ENCODE peak calls at places on chromosomes 1 and 21, in seven cellular contexts. V is WTC11, A is lung, T is body of pancreas, P is IMR-90, S is endothelial cell of umbilical vein, U is BJ. R is an unnamed sample.

GRCh38 chr1:63779338-63779819 is 5.6 kb downstream of the ROR1 start:
- DNase-seq in V (no peak), A (no peak), T (no peak), P (peak), S (no peak), U (peak), R (no peak)

GRCh38 chr1:246032111-246032551 is 474.9 kb downstream of the SMYD3 start:
- DNase-seq in V (no peak), A (no peak), T (no peak), P (no peak), S (no peak), U (no peak), R (no peak)

GRCh38 chr1:227068883-227069282 is 128.8 kb downstream of the COQ8A start:
- DNase-seq in V (no peak), A (no peak), T (no peak), P (peak), S (no peak), U (no peak), R (no peak)

GRCh38 chr1:154999651-155000474 is 2.7 kb upstream of the ZBTB7B start:
- DNase-seq in V (peak), A (no peak), T (peak), P (no peak), S (peak), U (no peak), R (no peak)

GRCh38 chr1:192604979-192605620 is 29.5 kb downstream of the RGS1 start:
- DNase-seq in V (no peak), A (no peak), T (no peak), P (no peak), S (no peak), U (no peak), R (no peak)

GRCh38 chr1:82625562-82625961 is 824.8 kb downstream of the ADGRL2 start:
- DNase-seq in V (no peak), A (no peak), T (no peak), P (no peak), S (peak), U (no peak), R (no peak)

GRCh38 chr1:68213843-68214242 is 18.5 kb downstream of the WLS start:
- DNase-seq in V (no peak), A (peak), T (peak), P (peak), S (peak), U (no peak), R (no peak)

GRCh38 chr1:161128591-161129420 is 3.7 kb downstream of the DEDD start:
- DNase-seq in V (no peak), A (no peak), T (no peak), P (no peak), S (no peak), U (no peak), R (no peak)

GRCh38 chr1:41370756-41371420 is 9.7 kb downstream of the FOXO6 start:
- DNase-seq in V (no peak), A (no peak), T (no peak), P (no peak), S (no peak), U (no peak), R (no peak)

GRCh38 chr1:209038735-209039134 is 544.8 kb upstream of the CAMK1G start:
- DNase-seq in V (no peak), A (no peak), T (no peak), P (no peak), S (no peak), U (no peak), R (no peak)

GRCh38 chr1:91687452-91687851 is 186.8 kb downstream of the CDC7 start:
- DNase-seq in V (no peak), A (no peak), T (no peak), P (no peak), S (no peak), U (no peak), R (no peak)

GRCh38 chr1:63622847-63623566 is 29.8 kb downstream of the PGM1 start:
- DNase-seq in V (no peak), A (no peak), T (peak), P (no peak), S (no peak), U (no peak), R (no peak)

GRCh38 chr1:117093091-117093534 is 28.4 kb downstream of the TRIM45 start:
- DNase-seq in V (no peak), A (no peak), T (peak), P (peak), S (peak), U (peak), R (no peak)

GRCh38 chr1:228089520-228090380 is 7.2 kb downstream of the ARF1 start:
- DNase-seq in V (no peak), A (no peak), T (no peak), P (no peak), S (no peak), U (no peak), R (no peak)

GRCh38 chr1:175169305-175170018 is 23.1 kb downstream of the KIAA0040 start:
- DNase-seq in V (no peak), A (no peak), T (no peak), P (no peak), S (peak), U (no peak), R (no peak)

GRCh38 chr1:18413906-18414305 is 66.8 kb upstream of the KLHDC7A start:
- DNase-seq in V (no peak), A (no peak), T (no peak), P (no peak), S (no peak), U (no peak), R (no peak)

GRCh38 chr1:235056937-235057336 is 71.7 kb downstream of the TOMM20 start:
- DNase-seq in V (no peak), A (no peak), T (no peak), P (no peak), S (no peak), U (no peak), R (no peak)

GRCh38 chr1:235648407-235648907 is 1.1 kb downstream of the GNG4 start:
- DNase-seq in V (no peak), A (no peak), T (peak), P (no peak), S (peak), U (no peak), R (peak)

GRCh38 chr1:1227386-1227785 is 4.4 kb downstream of the SDF4 start:
- DNase-seq in V (no peak), A (no peak), T (no peak), P (no peak), S (no peak), U (no peak), R (no peak)

GRCh38 chr1:39927538-39927937 is 25.8 kb upstream of the MYCL start:
- DNase-seq in V (no peak), A (no peak), T (peak), P (no peak), S (no peak), U (no peak), R (no peak)

GRCh38 chr1:3319874-3320245 is 134.6 kb upstream of the ARHGEF16 start:
- DNase-seq in V (peak), A (peak), T (peak), P (peak), S (peak), U (no peak), R (no peak)

GRCh38 chr1:7770939-7771672 is at the start of gene VAMP3:
- DNase-seq in V (peak), A (peak), T (peak), P (peak), S (peak), U (no peak), R (peak)

GRCh38 chr1:243851129-243851756 is 1.2 kb upstream of the AKT3 start:
- DNase-seq in V (no peak), A (peak), T (peak), P (peak), S (no peak), U (no peak), R (no peak)

GRCh38 chr1:175195798-175196197 is 3.2 kb upstream of the KIAA0040 start:
- DNase-seq in V (no peak), A (no peak), T (no peak), P (no peak), S (no peak), U (no peak), R (no peak)

GRCh38 chr1:11878081-11878890 is 19.5 kb upstream of the NPPB start:
- DNase-seq in V (no peak), A (no peak), T (no peak), P (no peak), S (no peak), U (no peak), R (no peak)

GRCh38 chr1:74343191-74343590 is 108.0 kb downstream of the TNNI3K start:
- DNase-seq in V (peak), A (no peak), T (peak), P (peak), S (no peak), U (no peak), R (no peak)

GRCh38 chr1:36982708-36983107 is 51.6 kb downstream of the GRIK3 start:
- DNase-seq in V (peak), A (no peak), T (no peak), P (no peak), S (no peak), U (no peak), R (no peak)

GRCh38 chr1:230083053-230083452 is 16.0 kb downstream of the GALNT2 start:
- DNase-seq in V (no peak), A (no peak), T (no peak), P (no peak), S (no peak), U (no peak), R (no peak)

GRCh38 chr1:94227624-94228023 is 9.8 kb downstream of the ARHGAP29 start:
- DNase-seq in V (no peak), A (no peak), T (no peak), P (no peak), S (no peak), U (no peak), R (no peak)

GRCh38 chr1:34143984-34144383 is 21.0 kb downstream of the CSMD2 start:
- DNase-seq in V (no peak), A (no peak), T (no peak), P (no peak), S (no peak), U (no peak), R (no peak)

GRCh38 chr21:44029460-44030087 is 17.5 kb downstream of the TRAPPC10 start:
- DNase-seq in V (no peak), A (no peak), T (no peak), P (no peak), S (no peak), U (no peak), R (no peak)

GRCh38 chr1:195763907-195764183 is 844.4 kb downstream of the KCNT2 start:
- DNase-seq in V (no peak), A (no peak), T (no peak), P (peak), S (no peak), U (no peak), R (no peak)

GRCh38 chr1:17632106-17632505 is 92.6 kb downstream of the ARHGEF10L start:
- DNase-seq in V (no peak), A (no peak), T (no peak), P (no peak), S (no peak), U (no peak), R (no peak)

GRCh38 chr21:39316729-39317128 is 3.3 kb upstream of the BRWD1 start:
- DNase-seq in V (no peak), A (no peak), T (no peak), P (no peak), S (no peak), U (no peak), R (peak)

GRCh38 chr21:32612999-32613337 is 791 bp upstream of the CFAP298 start:
- DNase-seq in V (no peak), A (no peak), T (no peak), P (no peak), S (no peak), U (no peak), R (no peak)

GRCh38 chr1:231139659-231140650 is 21.9 kb upstream of the TRIM67 start:
- DNase-seq in V (no peak), A (peak), T (peak), P (peak), S (no peak), U (peak), R (peak)

GRCh38 chr1:185853739-185854138 is 119.5 kb downstream of the HMCN1 start:
- DNase-seq in V (no peak), A (no peak), T (no peak), P (peak), S (no peak), U (peak), R (no peak)

GRCh38 chr1:182599339-182599738 is 4.8 kb downstream of the RGS16 start:
- DNase-seq in V (peak), A (no peak), T (no peak), P (no peak), S (no peak), U (no peak), R (no peak)
- TF ChIP-seq CTCF in V (peak), A (no peak), T (no peak), P (no peak), S (peak), U (peak), R (no peak)

GRCh38 chr1:221945669-221946068 is 203.8 kb upstream of the DUSP10 start:
- DNase-seq in V (no peak), A (no peak), T (no peak), P (no peak), S (no peak), U (no peak), R (no peak)
- TF ChIP-seq CTCF in V (no peak), A (no peak), T (no peak), P (no peak), S (no peak), U (no peak), R (no peak)

DNA sequence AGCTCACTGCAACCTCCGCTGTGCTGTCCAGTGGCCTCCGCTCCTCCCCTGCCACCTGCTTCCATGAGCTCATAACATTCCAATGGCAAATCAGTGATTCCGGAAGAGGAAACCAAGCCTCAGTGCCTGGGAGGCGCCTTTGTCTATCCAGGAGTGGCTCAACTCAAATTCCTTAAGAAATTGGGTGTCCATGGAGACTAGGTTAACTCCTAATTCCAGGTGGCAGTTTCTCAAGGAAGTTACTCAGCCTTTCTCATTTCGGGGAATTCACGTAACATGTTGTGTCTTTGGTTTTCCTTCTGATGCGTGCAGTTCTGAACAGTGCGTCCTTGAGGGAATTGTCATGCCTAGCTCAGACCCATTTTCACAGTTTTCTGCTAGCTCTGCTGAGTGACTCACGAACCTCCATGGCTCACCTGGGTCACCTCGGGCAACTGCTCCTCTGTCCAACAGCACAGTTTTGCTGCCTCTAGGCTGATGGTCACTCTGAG is 89.9 kb upstream of the DSCAM start:
- DNase-seq in V (no peak), A (no peak), T (peak), P (no peak), S (no peak), U (no peak), R (no peak)
- TF ChIP-seq CTCF in V (no peak), A (no peak), T (no peak), P (no peak), S (no peak), U (no peak), R (no peak)

GRCh38 chr1:113493533-113493932 is 103.2 kb downstream of the MAGI3 start:
- DNase-seq in V (no peak), A (no peak), T (no peak), P (no peak), S (no peak), U (no peak), R (no peak)

GRCh38 chr1:113490384-113490783 is 100.1 kb downstream of the MAGI3 start:
- DNase-seq in V (no peak), A (no peak), T (no peak), P (no peak), S (no peak), U (no peak), R (no peak)

GRCh38 chr1:113488576-113489177 is 98.4 kb downstream of the MAGI3 start:
- DNase-seq in V (peak), A (no peak), T (no peak), P (no peak), S (no peak), U (no peak), R (no peak)
- TF ChIP-seq CTCF in V (no peak), A (no peak), T (no peak), P (peak), S (peak), U (peak), R (no peak)

GRCh38 chr1:106185089-106185488 is 871.4 kb upstream of the PRMT6 start:
- DNase-seq in V (no peak), A (no peak), T (no peak), P (no peak), S (no peak), U (no peak), R (no peak)

GRCh38 chr1:106194206-106194605 is 862.3 kb upstream of the PRMT6 start:
- DNase-seq in V (no peak), A (no peak), T (no peak), P (no peak), S (no peak), U (no peak), R (no peak)

DNA sequence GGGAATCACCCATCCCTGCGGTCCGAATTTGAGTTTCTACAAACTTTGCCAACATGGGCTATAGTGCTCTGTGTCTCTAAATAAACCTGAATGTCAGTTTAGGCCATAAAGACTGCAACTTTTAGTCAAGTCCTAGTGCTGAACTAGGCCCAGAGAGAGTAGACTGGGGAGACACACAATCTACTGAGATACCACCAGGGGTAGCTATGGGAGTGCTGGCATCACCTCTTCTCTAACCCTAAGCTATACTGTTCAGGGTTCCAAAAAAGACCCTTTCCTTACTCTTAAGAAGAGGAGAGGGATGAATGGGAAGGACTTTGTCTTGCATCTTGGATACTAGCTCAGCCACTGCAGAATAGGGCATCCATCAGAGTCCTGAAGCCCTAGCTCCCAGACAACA is 866.7 kb upstream of the PRMT6 start:
- DNase-seq in V (no peak), A (no peak), T (no peak), P (no peak), S (no peak), U (no peak), R (no peak)
- TF ChIP-seq CTCF in V (no peak), A (no peak), T (no peak), P (no peak), S (no peak), U (no peak), R (no peak)

GRCh38 chr1:38137164-38137563 is 90.6 kb upstream of the POU3F1 start:
- DNase-seq in V (no peak), A (no peak), T (no peak), P (no peak), S (no peak), U (no peak), R (no peak)

GRCh38 chr1:38135621-38136414 is 89.2 kb upstream of the POU3F1 start:
- DNase-seq in V (peak), A (no peak), T (no peak), P (no peak), S (no peak), U (no peak), R (no peak)

GRCh38 chr1:38140025-38140487 is 93.5 kb upstream of the POU3F1 start:
- DNase-seq in V (peak), A (no peak), T (peak), P (peak), S (no peak), U (no peak), R (no peak)

GRCh38 chr1:38141483-38141882 is 94.9 kb upstream of the POU3F1 start:
- DNase-seq in V (no peak), A (no peak), T (no peak), P (no peak), S (no peak), U (no peak), R (no peak)

GRCh38 chr1:38138498-38139233 is 92.1 kb upstream of the POU3F1 start:
- DNase-seq in V (no peak), A (peak), T (peak), P (peak), S (peak), U (peak), R (peak)
- TF ChIP-seq CTCF in V (no peak), A (no peak), T (peak), P (peak), S (no peak), U (peak), R (peak)

GRCh38 chr1:54989473-54989872 is 9.0 kb downstream of the TMEM61 start:
- DNase-seq in V (no peak), A (no peak), T (peak), P (no peak), S (no peak), U (no peak), R (no peak)

GRCh38 chr1:54991939-54992338 is 6.8 kb upstream of the BSND start:
- DNase-seq in V (no peak), A (no peak), T (no peak), P (no peak), S (no peak), U (no peak), R (no peak)

GRCh38 chr1:54990916-54991315 is 7.8 kb upstream of the BSND start:
- DNase-seq in V (no peak), A (no peak), T (no peak), P (no peak), S (no peak), U (no peak), R (no peak)

GRCh38 chr1:54988975-54989374 is 8.5 kb downstream of the TMEM61 start:
- DNase-seq in V (no peak), A (no peak), T (no peak), P (no peak), S (no peak), U (no peak), R (no peak)

GRCh38 chr1:54989968-54990810 is 8.5 kb upstream of the BSND start:
- DNase-seq in V (no peak), A (no peak), T (no peak), P (peak), S (no peak), U (no peak), R (no peak)
- TF ChIP-seq CTCF in V (no peak), A (no peak), T (no peak), P (peak), S (no peak), U (no peak), R (no peak)

GRCh38 chr21:41589620-41590175 is 81.7 kb upstream of the TMPRSS2 start:
- DNase-seq in V (no peak), A (no peak), T (no peak), P (no peak), S (no peak), U (no peak), R (no peak)

GRCh38 chr21:41584603-41585176 is 76.7 kb upstream of the TMPRSS2 start:
- DNase-seq in V (no peak), A (no peak), T (no peak), P (no peak), S (no peak), U (no peak), R (no peak)

GRCh38 chr21:41593051-41593783 is 85.3 kb upstream of the TMPRSS2 start:
- DNase-seq in V (no peak), A (peak), T (peak), P (no peak), S (no peak), U (no peak), R (no peak)

GRCh38 chr21:41585199-41585994 is 77.4 kb upstream of the TMPRSS2 start:
- DNase-seq in V (no peak), A (no peak), T (no peak), P (no peak), S (no peak), U (no peak), R (no peak)

DNA sequence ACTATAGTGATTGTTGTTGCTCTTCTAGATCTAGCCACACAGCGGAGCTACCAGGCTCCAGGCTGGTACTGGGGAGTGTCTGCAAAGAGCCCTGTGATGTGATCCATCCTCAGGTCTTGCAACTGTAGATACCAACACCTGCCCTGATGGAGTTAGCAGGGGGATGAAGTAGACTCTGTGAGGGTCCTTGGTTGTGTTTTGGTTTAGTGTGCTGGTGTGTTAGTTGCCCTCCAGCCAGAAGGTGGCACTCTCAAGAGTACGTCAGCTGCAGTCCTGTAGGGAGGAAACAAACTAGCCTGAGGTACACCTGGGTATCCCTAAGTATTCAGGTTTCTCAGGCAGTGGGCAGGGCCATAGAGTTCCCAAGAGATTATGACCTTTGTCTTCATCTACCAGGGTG is 81.2 kb upstream of the TMPRSS2 start:
- DNase-seq in V (no peak), A (no peak), T (no peak), P (no peak), S (no peak), U (no peak), R (no peak)
- TF ChIP-seq CTCF in V (no peak), A (no peak), T (no peak), P (no peak), S (no peak), U (peak), R (no peak)